ENCODE peak calls at places on chromosomes 16 and 17, in eight cellular contexts. K is DMS 273 treated with DMSO at 0.1 percent for 48 hours; Y is RPMI7951; H is endothelial cell; G is stimulated activated CD8-positive, alpha-beta memory T cell treated with anti-CD3 and anti-CD28 coated beads, Interleukin-2, amount 100 ng/mL, for 48 hours; A is A172; F is RCC 7860; D is hypothalamus. V is an unnamed sample.

GRCh38 chr16:31134091-31134571 is 1.4 kb downstream of the PRSS8 start:
- DNase-seq in H (no peak), D (no peak), Y (no peak), K (no peak), G (no peak), A (no peak), F (no peak), V (peak)

GRCh38 chr17:49508061-49508865 is 13.2 kb downstream of the NGFR start:
- DNase-seq in H (no peak), G (no peak), Y (peak), D (no peak), F (no peak), K (no peak), A (peak), V (peak)

GRCh38 chr17:19447085-19447583 is 36.1 kb downstream of the RNF112 start:
- DNase-seq in Y (peak), G (peak), K (peak), H (peak), A (peak), D (peak), F (peak), V (peak)

GRCh38 chr16:4729876-4730275 is 4.2 kb downstream of the ANKS3 start:
- DNase-seq in G (no peak), A (no peak), F (no peak), D (no peak), K (no peak), H (no peak), Y (no peak), V (no peak)

GRCh38 chr17:28684963-28685362 is 23.0 kb downstream of the SUPT6H start:
- DNase-seq in D (no peak), G (no peak), K (peak), H (no peak), F (peak), Y (peak), A (peak), V (peak)

GRCh38 chr17:79672496-79672895 is 58.2 kb upstream of the ENPP7 start:
- DNase-seq in G (no peak), A (no peak), F (no peak), Y (no peak), H (no peak), K (no peak), D (no peak), V (no peak)

GRCh38 chr17:14038206-14038605 is 31.1 kb upstream of the COX10 start:
- DNase-seq in A (peak), Y (peak), F (no peak), H (no peak), G (no peak), K (no peak), D (no peak), V (peak)

GRCh38 chr17:81489012-81489968 is 23.3 kb downstream of the ACTG1 start:
- DNase-seq in K (no peak), A (no peak), D (no peak), F (no peak), Y (no peak), G (no peak), H (peak), V (no peak)

GRCh38 chr17:17342242-17342945 is 39.2 kb downstream of the NT5M start:
- DNase-seq in H (no peak), A (no peak), F (no peak), Y (no peak), K (no peak), G (no peak), D (no peak), V (no peak)

GRCh38 chr16:55668337-55669281 is 12.8 kb downstream of the SLC6A2 start:
- DNase-seq in Y (peak), H (peak), K (no peak), F (no peak), A (peak), D (no peak), G (no peak), V (peak)

GRCh38 chr16:89407925-89408300 is 82.4 kb downstream of the ANKRD11 start:
- DNase-seq in F (no peak), K (no peak), Y (peak), H (no peak), G (no peak), A (no peak), D (no peak), V (no peak)

GRCh38 chr16:50692999-50693781 is at the start of gene NOD2:
- DNase-seq in A (no peak), H (peak), G (no peak), K (no peak), D (no peak), F (no peak), Y (no peak), V (peak)

GRCh38 chr17:50056961-50057330 is 1.0 kb downstream of the ITGA3 start:
- DNase-seq in Y (peak), F (no peak), G (no peak), D (no peak), A (no peak), K (no peak), H (no peak), V (peak)

GRCh38 chr16:29644973-29645698 is 17.9 kb upstream of the SPN start:
- DNase-seq in G (no peak), K (no peak), H (no peak), Y (no peak), D (no peak), F (no peak), A (no peak), V (no peak)

GRCh38 chr16:89581861-89582563 is 6.5 kb downstream of the CPNE7 start:
- DNase-seq in A (peak), G (no peak), H (no peak), F (peak), Y (peak), D (no peak), K (no peak), V (peak)

V was measured in ELR.